ENCODE peak calls at places on chromosome X, in five cellular contexts. S is CD8-positive, alpha-beta T cell; Z is IMR-90; O is left colon; T is fibroblast of mammary gland. Y is an unnamed sample.

GRCh38 chrX:39550795-39551361 is 546.9 kb downstream of the BCOR start:
- DNase-seq in S (no peak), Z (no peak), T (no peak), O (no peak), Y (no peak)

GRCh38 chrX:69987691-69988090 is 62.0 kb downstream of the AWAT2 start:
- DNase-seq in T (peak; percentile 6), S (no peak), Z (no peak), O (no peak), Y (no peak)

GRCh38 chrX:48522291-48522690 is 683 bp downstream of the EBP start:
- DNase-seq in O (peak; percentile 47), S (no peak), T (no peak), Z (no peak), Y (no peak)

GRCh38 chrX:30935985-30936384 is 46.9 kb upstream of the TAB3 start:
- DNase-seq in S (no peak), T (peak; percentile 13), Z (peak; percentile 3), O (no peak), Y (no peak)

GRCh38 chrX:65601530-65602281 is 65.7 kb upstream of the MSN start:
- DNase-seq in S (peak; percentile 57), Z (peak; percentile 88), O (peak; percentile 72), T (peak; percentile 91), Y (peak; percentile 34)

GRCh38 chrX:117871796-117872195 is 244.8 kb downstream of the KLHL13 start:
- DNase-seq in T (no peak), Z (no peak), S (no peak), O (no peak), Y (no peak)

GRCh38 chrX:8815460-8816065 is 14.4 kb upstream of the FAM9A start:
- DNase-seq in O (no peak), T (peak; percentile 48), S (no peak), Z (peak; percentile 40), Y (no peak)

GRCh38 chrX:138897621-138898492 is 186.3 kb upstream of the FGF13 start:
- DNase-seq in S (no peak), O (no peak), Z (no peak), T (peak; percentile 33), Y (no peak)

GRCh38 chrX:145533534-145533933 is 284.1 kb upstream of the SLITRK2 start:
- DNase-seq in O (no peak), T (no peak), S (no peak), Z (no peak), Y (no peak)

GRCh38 chrX:49247916-49248811 is 12.9 kb downstream of the CCDC22 start:
- DNase-seq in S (no peak), O (no peak), T (no peak), Z (no peak), Y (no peak)

GRCh38 chrX:13092455-13092941 is 48.1 kb upstream of the FAM9C start:
- DNase-seq in Z (no peak), T (no peak), S (peak; percentile 73), O (peak; percentile 70), Y (no peak)

GRCh38 chrX:67749536-67749935 is 205.7 kb downstream of the AR start:
- DNase-seq in T (no peak), S (no peak), O (no peak), Z (no peak), Y (no peak)

GRCh38 chrX:115214151-115214550 is 19.7 kb downstream of the LRCH2 start:
- DNase-seq in O (no peak), T (no peak), S (no peak), Z (no peak), Y (no peak)

GRCh38 chrX:8748855-8749254 is 16.9 kb upstream of the ANOS1 start:
- DNase-seq in S (no peak), Z (peak; percentile 43), T (peak; percentile 56), O (no peak), Y (no peak)

GRCh38 chrX:357693-358471 is 28.8 kb downstream of the PPP2R3B start:
- DNase-seq in T (peak; percentile 55), Z (peak; percentile 60), O (no peak), S (peak; percentile 40), Y (no peak)

GRCh38 chrX:39670281-39670680 is 427.5 kb downstream of the BCOR start:
- DNase-seq in Z (no peak), T (no peak), S (no peak), O (no peak), Y (no peak)

GRCh38 chrX:123464709-123465108 is 268.1 kb downstream of the THOC2 start:
- DNase-seq in S (no peak), O (no peak), Z (no peak), T (no peak), Y (no peak)

GRCh38 chrX:11628399-11628798 is 37.3 kb downstream of the ARHGAP6 start:
- DNase-seq in O (no peak), Z (no peak), T (no peak), S (no peak), Y (no peak)

GRCh38 chrX:138745215-138745614 is 33.7 kb upstream of the FGF13 start:
- DNase-seq in S (no peak), T (peak; percentile 62), Z (peak; percentile 60), O (no peak), Y (no peak)

GRCh38 chrX:120457766-120458180 is 11.3 kb downstream of the LAMP2 start:
- DNase-seq in Z (peak; percentile 76), S (no peak), O (no peak), T (peak; percentile 92), Y (no peak)

GRCh38 chrX:23737413-23737812 is 5.7 kb downstream of the ACOT9 start:
- DNase-seq in S (no peak), T (peak; percentile 47), O (no peak), Z (peak; percentile 26), Y (no peak)

GRCh38 chrX:141638601-141639000 is 49.1 kb downstream of the SPANXA2 start:
- DNase-seq in O (no peak), T (no peak), S (no peak), Z (no peak), Y (no peak)

GRCh38 chrX:63784346-63784901 is 590 bp downstream of the ARHGEF9 start:
- DNase-seq in Z (no peak), S (no peak), T (no peak), O (no peak), Y (no peak)

GRCh38 chrX:109782994-109783711 is 50.1 kb upstream of the ACSL4 start:
- DNase-seq in Z (peak; percentile 45), O (no peak), S (no peak), T (peak; percentile 20), Y (no peak)

GRCh38 chrX:20001615-20002014 is 10.8 kb upstream of the BCLAF3 start:
- DNase-seq in T (no peak), S (no peak), O (no peak), Z (no peak), Y (no peak)

GRCh38 chrX:109922183-109922582 is 80.7 kb upstream of the TMEM164 start:
- DNase-seq in Z (no peak), T (no peak), S (no peak), O (no peak), Y (no peak)

GRCh38 chrX:129726307-129727111 is 12.3 kb upstream of the XPNPEP2 start:
- DNase-seq in O (no peak), T (peak; percentile 69), Z (peak; percentile 69), S (peak; percentile 38), Y (no peak)

GRCh38 chrX:115462406-115462805 is 98.6 kb upstream of the PLS3 start:
- DNase-seq in S (no peak), T (no peak), O (no peak), Z (no peak), Y (no peak)

GRCh38 chrX:19889582-19890342 is 2.4 kb upstream of the SH3KBP1 start:
- DNase-seq in T (peak; percentile 66), S (peak; percentile 46), O (no peak), Z (peak; percentile 83), Y (no peak)

GRCh38 chrX:108162265-108162664 is 70.7 kb downstream of the ATG4A start:
- DNase-seq in O (no peak), T (no peak), Z (no peak), S (no peak), Y (no peak)

GRCh38 chrX:2913118-2913517 is 16.0 kb downstream of the ARSD start:
- DNase-seq in Z (no peak), T (no peak), O (no peak), S (no peak), Y (no peak)

GRCh38 chrX:47175588-47175980 is 18.0 kb upstream of the UBA1 start:
- DNase-seq in Z (no peak), T (no peak), S (no peak), O (no peak), Y (no peak)

GRCh38 chrX:67893931-67894330 is 350.1 kb downstream of the AR start:
- DNase-seq in T (peak; percentile 33), O (no peak), S (no peak), Z (peak; percentile 3), Y (no peak)

GRCh38 chrX:22542641-22543040 is 269.9 kb downstream of the CBLL2 start:
- DNase-seq in T (peak; percentile 50), O (no peak), S (no peak), Z (peak; percentile 8), Y (no peak)